ENCODE peak calls at places on chromosomes 5 and 9, in four cellular contexts. One of them, this sample, is unnamed.

GRCh38 chr5:170184007-170184687 is 48.6 kb upstream of the C5orf58 start:
- DNase-seq in HepG2: peak
- DNase-seq in endothelial cell of umbilical vein: peak
- DNase-seq in K562: peak
- DNase-seq in this sample: peak

GRCh38 chr5:997001-997474 is 11.6 kb upstream of the NKD2 start:
- DNase-seq in HepG2: peak
- DNase-seq in endothelial cell of umbilical vein: no peak
- DNase-seq in K562: peak
- DNase-seq in this sample: no peak

GRCh38 chr9:123887837-123888236 is 42.1 kb downstream of the DENND1A start:
- DNase-seq in HepG2: no peak
- DNase-seq in endothelial cell of umbilical vein: no peak
- DNase-seq in K562: no peak
- DNase-seq in this sample: no peak

GRCh38 chr9:128340691-128341434 is 536 bp downstream of the SLC27A4 start:
- DNase-seq in HepG2: peak
- DNase-seq in endothelial cell of umbilical vein: peak
- DNase-seq in K562: no peak
- DNase-seq in this sample: peak

GRCh38 chr5:98309785-98310566 is 463.5 kb upstream of the RGMB start:
- DNase-seq in HepG2: peak
- DNase-seq in endothelial cell of umbilical vein: peak
- DNase-seq in K562: no peak
- DNase-seq in this sample: peak

GRCh38 chr5:93193756-93194155 is 387.3 kb downstream of the NR2F1-AS1 start:
- DNase-seq in HepG2: no peak
- DNase-seq in endothelial cell of umbilical vein: peak
- DNase-seq in K562: no peak
- DNase-seq in this sample: no peak

GRCh38 chr9:94490465-94490864 is 64.4 kb upstream of the PCAT7 start:
- DNase-seq in HepG2: no peak
- DNase-seq in endothelial cell of umbilical vein: no peak
- DNase-seq in K562: no peak
- DNase-seq in this sample: no peak

GRCh38 chr9:78103971-78104433 is 72.4 kb upstream of the GNAQ start:
- DNase-seq in HepG2: no peak
- DNase-seq in endothelial cell of umbilical vein: no peak
- DNase-seq in K562: no peak
- DNase-seq in this sample: no peak

GRCh38 chr5:120055858-120056257 is 408.2 kb upstream of the PRR16 start:
- DNase-seq in HepG2: no peak
- DNase-seq in endothelial cell of umbilical vein: peak
- DNase-seq in K562: no peak
- DNase-seq in this sample: no peak

GRCh38 chr5:69187342-69187741 is 2.0 kb upstream of the CENPH start:
- DNase-seq in HepG2: no peak
- DNase-seq in endothelial cell of umbilical vein: no peak
- DNase-seq in K562: no peak
- DNase-seq in this sample: no peak

GRCh38 chr9:8074645-8075044 is 275.1 kb upstream of the DMAC1 start:
- DNase-seq in HepG2: no peak
- DNase-seq in endothelial cell of umbilical vein: no peak
- DNase-seq in K562: no peak
- DNase-seq in this sample: no peak

GRCh38 chr9:125969462-125969861 is 222.3 kb downstream of the PBX3 start:
- DNase-seq in HepG2: no peak
- DNase-seq in endothelial cell of umbilical vein: no peak
- DNase-seq in K562: no peak
- DNase-seq in this sample: no peak

GRCh38 chr9:103985082-103985481 is 109.0 kb upstream of the SMC2 start:
- DNase-seq in HepG2: no peak
- DNase-seq in endothelial cell of umbilical vein: no peak
- DNase-seq in K562: no peak
- DNase-seq in this sample: no peak

GRCh38 chr5:25892251-25892650 is 1146.1 kb downstream of the CDH9 start:
- DNase-seq in HepG2: no peak
- DNase-seq in endothelial cell of umbilical vein: no peak
- DNase-seq in K562: no peak
- DNase-seq in this sample: no peak

GRCh38 chr9:128911529-128912035 is 9.2 kb upstream of the PHYHD1 start:
- DNase-seq in HepG2: peak
- DNase-seq in endothelial cell of umbilical vein: peak
- DNase-seq in K562: peak
- DNase-seq in this sample: no peak

GRCh38 chr9:110668528-110669167 is at the start of gene MUSK:
- DNase-seq in HepG2: no peak
- DNase-seq in endothelial cell of umbilical vein: no peak
- DNase-seq in K562: no peak
- DNase-seq in this sample: no peak

GRCh38 chr5:73437126-73438047 is 11.2 kb downstream of the FOXD1 start:
- DNase-seq in HepG2: no peak
- DNase-seq in endothelial cell of umbilical vein: no peak
- DNase-seq in K562: peak
- DNase-seq in this sample: no peak

GRCh38 chr5:79330071-79330470 is 94.1 kb downstream of the JMY start:
- DNase-seq in HepG2: peak
- DNase-seq in endothelial cell of umbilical vein: no peak
- DNase-seq in K562: no peak
- DNase-seq in this sample: no peak

DNA sequence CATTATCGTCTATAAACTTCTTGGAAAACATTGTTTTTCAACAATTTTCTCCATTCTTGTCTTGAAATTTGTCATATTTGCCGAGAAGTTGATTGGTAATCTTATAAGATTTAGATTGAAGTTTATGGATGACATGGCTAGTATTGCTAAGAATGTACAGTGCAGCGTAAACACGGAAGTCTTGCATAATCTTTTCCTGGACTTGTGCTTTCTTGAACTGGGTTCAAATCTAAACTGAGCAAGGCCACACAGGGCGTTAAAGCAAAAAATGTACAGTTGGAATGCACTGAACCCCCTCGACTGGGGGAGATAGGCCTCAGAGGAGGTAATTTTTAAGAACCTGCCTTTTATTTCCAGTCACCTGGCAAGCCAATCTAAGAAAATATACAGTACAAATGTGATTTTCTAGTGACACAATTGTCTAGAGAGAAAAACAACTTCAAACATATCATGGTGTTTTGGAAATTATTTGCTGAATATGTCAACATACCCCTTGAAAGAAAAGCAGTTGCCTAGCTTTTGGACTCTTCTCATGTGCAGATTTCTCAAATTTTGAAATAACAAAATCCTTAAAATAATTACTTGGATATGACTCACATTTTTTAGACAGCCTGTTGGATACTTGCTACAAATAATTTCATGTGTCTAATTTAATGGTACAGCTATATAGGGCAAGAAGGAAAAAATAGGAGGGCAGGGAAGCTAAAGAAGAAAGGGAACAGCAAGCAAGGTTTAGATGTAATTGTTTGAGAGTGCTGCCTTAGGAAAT is 18.5 kb upstream of the GAS1 start:
- DNase-seq in HepG2: no peak
- DNase-seq in endothelial cell of umbilical vein: no peak
- DNase-seq in K562: no peak
- DNase-seq in this sample: no peak
- TF ChIP-seq POLR2AphosphoS5 in HepG2: no peak
- TF ChIP-seq POLR2AphosphoS5 in endothelial cell of umbilical vein: no peak
- TF ChIP-seq POLR2AphosphoS5 in K562: no peak
- TF ChIP-seq POLR2AphosphoS5 in this sample: no peak

DNA sequence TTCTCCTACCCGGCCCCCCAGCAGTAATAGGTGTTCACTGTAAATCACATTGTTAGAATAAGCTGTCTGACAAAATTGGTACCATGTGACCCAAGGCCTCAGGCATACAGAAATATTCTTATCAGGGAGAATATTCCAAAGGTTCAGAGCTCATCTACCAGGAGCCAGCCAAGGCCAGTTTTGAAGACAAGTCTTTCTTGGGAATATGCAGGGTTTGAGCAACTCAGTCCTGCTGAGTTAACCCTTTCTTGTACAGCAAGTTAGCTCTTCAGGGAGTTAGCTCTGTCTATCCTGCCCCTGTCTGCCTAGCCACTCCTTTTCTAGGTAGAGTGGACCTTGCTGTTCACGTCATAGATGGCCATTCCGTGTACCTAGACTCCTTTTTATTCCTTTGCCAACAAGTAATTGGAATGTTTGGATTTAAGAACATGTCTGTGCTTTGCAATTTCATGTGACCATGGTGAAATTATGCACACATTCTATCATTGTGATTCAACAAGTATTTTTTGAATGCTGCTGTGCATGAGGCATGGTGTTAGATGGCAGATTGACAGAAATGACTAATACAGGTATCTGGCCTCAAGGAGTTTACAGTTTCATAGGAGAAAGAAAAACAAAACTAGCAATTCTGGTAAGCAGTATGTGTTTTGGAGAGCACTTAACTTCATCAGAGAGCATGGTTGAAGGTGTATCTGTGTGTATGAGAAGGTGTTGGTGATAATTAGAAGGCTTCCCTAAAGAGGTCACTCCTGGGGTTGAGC is 22.6 kb downstream of the TGFBR1 start:
- DNase-seq in HepG2: no peak
- DNase-seq in endothelial cell of umbilical vein: no peak
- DNase-seq in K562: no peak
- DNase-seq in this sample: no peak
- TF ChIP-seq JUN in HepG2: no peak
- TF ChIP-seq JUN in endothelial cell of umbilical vein: no peak
- TF ChIP-seq JUN in K562: no peak
- TF ChIP-seq JUN in this sample: no peak

GRCh38 chr9:136364942-136365774 is 1.6 kb upstream of the DNLZ start:
- DNase-seq in HepG2: no peak
- DNase-seq in endothelial cell of umbilical vein: no peak
- DNase-seq in K562: peak
- DNase-seq in this sample: no peak

GRCh38 chr9:136363106-136363605 is 388 bp downstream of the DNLZ start:
- DNase-seq in HepG2: peak
- DNase-seq in endothelial cell of umbilical vein: peak
- DNase-seq in K562: peak
- DNase-seq in this sample: peak

GRCh38 chr9:136364369-136364748 is 815 bp upstream of the DNLZ start:
- DNase-seq in HepG2: no peak
- DNase-seq in endothelial cell of umbilical vein: no peak
- DNase-seq in K562: no peak
- DNase-seq in this sample: no peak

GRCh38 chr9:136362450-136362784 is 1.1 kb downstream of the DNLZ start:
- DNase-seq in HepG2: no peak
- DNase-seq in endothelial cell of umbilical vein: no peak
- DNase-seq in K562: no peak
- DNase-seq in this sample: no peak

GRCh38 chr9:136363606-136364368 is at the start of gene DNLZ:
- DNase-seq in HepG2: peak
- DNase-seq in endothelial cell of umbilical vein: peak
- DNase-seq in K562: peak
- DNase-seq in this sample: no peak
- TF ChIP-seq POLR2AphosphoS5 in HepG2: no peak
- TF ChIP-seq POLR2AphosphoS5 in endothelial cell of umbilical vein: peak
- TF ChIP-seq POLR2AphosphoS5 in K562: peak
- TF ChIP-seq POLR2AphosphoS5 in this sample: no peak

GRCh38 chr9:135100241-135101067 is 13.0 kb downstream of the OLFM1 start:
- DNase-seq in HepG2: no peak
- DNase-seq in endothelial cell of umbilical vein: no peak
- DNase-seq in K562: no peak
- DNase-seq in this sample: no peak

GRCh38 chr9:135096408-135096885 is 9.0 kb downstream of the OLFM1 start:
- DNase-seq in HepG2: no peak
- DNase-seq in endothelial cell of umbilical vein: no peak
- DNase-seq in K562: no peak
- DNase-seq in this sample: no peak

GRCh38 chr9:135101068-135101410 is 13.6 kb downstream of the OLFM1 start:
- DNase-seq in HepG2: no peak
- DNase-seq in endothelial cell of umbilical vein: no peak
- DNase-seq in K562: no peak
- DNase-seq in this sample: no peak

GRCh38 chr9:135095470-135096407 is 8.3 kb downstream of the OLFM1 start:
- DNase-seq in HepG2: no peak
- DNase-seq in endothelial cell of umbilical vein: no peak
- DNase-seq in K562: no peak
- DNase-seq in this sample: no peak

GRCh38 chr9:135098400-135099105 is 11.1 kb downstream of the OLFM1 start:
- DNase-seq in HepG2: no peak
- DNase-seq in endothelial cell of umbilical vein: peak
- DNase-seq in K562: peak
- DNase-seq in this sample: peak
- TF ChIP-seq JUN in HepG2: no peak
- TF ChIP-seq JUN in endothelial cell of umbilical vein: no peak
- TF ChIP-seq JUN in K562: no peak
- TF ChIP-seq JUN in this sample: no peak

DNA sequence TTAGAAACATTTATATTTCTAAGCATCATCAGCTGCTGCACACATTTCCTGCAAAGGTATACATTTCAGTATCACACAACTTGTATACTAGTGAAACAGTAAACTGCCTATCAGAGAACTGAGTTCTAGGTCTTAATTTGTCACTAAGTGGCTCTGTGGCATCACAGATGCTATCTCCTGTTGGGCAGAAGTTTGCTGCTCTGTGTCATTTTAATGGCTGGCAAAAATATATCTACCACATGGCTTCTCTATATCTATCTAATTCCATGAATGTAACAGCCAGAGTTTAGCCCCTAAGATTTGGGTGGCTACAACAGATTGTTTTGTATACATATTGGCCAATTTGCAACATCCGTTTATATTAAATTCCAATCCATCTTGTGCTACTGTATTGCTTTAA is 1231.9 kb upstream of the C9orf72 start:
- DNase-seq in HepG2: no peak
- DNase-seq in endothelial cell of umbilical vein: no peak
- DNase-seq in K562: no peak
- DNase-seq in this sample: no peak
- TF ChIP-seq POLR2AphosphoS5 in HepG2: no peak
- TF ChIP-seq POLR2AphosphoS5 in endothelial cell of umbilical vein: no peak
- TF ChIP-seq POLR2AphosphoS5 in K562: no peak
- TF ChIP-seq POLR2AphosphoS5 in this sample: no peak

This sample was measured in H1.